ENCODE peak calls at places on chromosomes 3 and 15, in six cellular contexts. Y, D, C, P, B and Q are unnamed samples.

GRCh38 chr3:38834717-38835116 is 18.7 kb upstream of the SCN10A start:
- ATAC-seq in Y (no peak), D (no peak), C (no peak), P (no peak), B (no peak), Q (no peak)

GRCh38 chr3:114496021-114496434 is 202.2 kb downstream of the TIGIT start:
- ATAC-seq in Y (no peak), D (no peak), C (no peak), P (no peak), B (peak), Q (no peak)

GRCh38 chr15:57586661-57587404 is 4.9 kb upstream of the MYZAP start:
- ATAC-seq in Y (no peak), D (peak), C (peak), P (peak), B (no peak), Q (no peak)

GRCh38 chr3:183132409-183132808 is 30.1 kb downstream of the LAMP3 start:
- ATAC-seq in Y (peak), D (no peak), C (no peak), P (no peak), B (no peak), Q (no peak)

GRCh38 chr15:40343512-40343911 is 2.8 kb upstream of the CCDC9B start:
- ATAC-seq in Y (no peak), D (no peak), C (no peak), P (no peak), B (no peak), Q (peak)

GRCh38 chr15:55218068-55218467 is 21.3 kb upstream of the RSL24D1 start:
- ATAC-seq in Y (no peak), D (no peak), C (no peak), P (no peak), B (no peak), Q (no peak)

GRCh38 chr3:18087963-18088362 is 337.2 kb downstream of the SATB1 start:
- ATAC-seq in Y (no peak), D (peak), C (peak), P (no peak), B (no peak), Q (no peak)

GRCh38 chr15:69578792-69579587 is 126.4 kb downstream of the RPLP1 start:
- ATAC-seq in Y (peak), D (no peak), C (no peak), P (peak), B (no peak), Q (peak)

GRCh38 chr3:170432416-170432815 is 13.7 kb downstream of the CLDN11 start:
- ATAC-seq in Y (no peak), D (no peak), C (no peak), P (no peak), B (no peak), Q (no peak)

GRCh38 chr15:28153492-28154119 is 54.5 kb upstream of the OCA2 start:
- ATAC-seq in Y (no peak), D (no peak), C (no peak), P (no peak), B (peak), Q (no peak)

GRCh38 chr15:90701048-90701447 is 16.1 kb upstream of the BLM start:
- ATAC-seq in Y (peak), D (no peak), C (no peak), P (no peak), B (no peak), Q (no peak)

GRCh38 chr3:133962879-133963278 is 66.8 kb downstream of the SLCO2A1 start:
- ATAC-seq in Y (no peak), D (no peak), C (no peak), P (no peak), B (no peak), Q (peak)

GRCh38 chr3:35633332-35634124 is 5.8 kb upstream of the ARPP21 start:
- ATAC-seq in Y (no peak), D (no peak), C (peak), P (no peak), B (no peak), Q (no peak)

GRCh38 chr15:56105855-56106254 is 112.4 kb upstream of the NEDD4 start:
- ATAC-seq in Y (no peak), D (no peak), C (no peak), P (no peak), B (no peak), Q (no peak)

GRCh38 chr3:53630547-53630946 is 136.1 kb downstream of the CACNA1D start:
- ATAC-seq in Y (peak), D (no peak), C (no peak), P (no peak), B (no peak), Q (peak)

GRCh38 chr3:149646181-149646766 is 11.6 kb downstream of the WWTR1 start:
- ATAC-seq in Y (peak), D (no peak), C (no peak), P (no peak), B (no peak), Q (peak)

GRCh38 chr3:22684739-22685138 is 518.4 kb upstream of the UBE2E2 start:
- ATAC-seq in Y (no peak), D (no peak), C (no peak), P (no peak), B (no peak), Q (no peak)

GRCh38 chr3:125511420-125512094 is 8.4 kb downstream of the SNX4 start:
- ATAC-seq in Y (no peak), D (no peak), C (no peak), P (no peak), B (no peak), Q (no peak)

GRCh38 chr3:69444980-69445379 is 59.1 kb upstream of the FRMD4B start:
- ATAC-seq in Y (no peak), D (no peak), C (no peak), P (no peak), B (no peak), Q (no peak)

GRCh38 chr3:177905173-177905894 is 630.9 kb upstream of the KCNMB2 start:
- ATAC-seq in Y (peak), D (no peak), C (no peak), P (no peak), B (peak), Q (no peak)

GRCh38 chr15:61916104-61916503 is 144.1 kb downstream of the VPS13C start:
- ATAC-seq in Y (no peak), D (no peak), C (no peak), P (no peak), B (no peak), Q (no peak)

GRCh38 chr15:60648928-60649679 is 170.2 kb upstream of the ICE2 start:
- ATAC-seq in Y (peak), D (no peak), C (peak), P (peak), B (no peak), Q (no peak)

GRCh38 chr3:194688207-194688711 is 2.6 kb downstream of the FAM43A start:
- ATAC-seq in Y (peak), D (no peak), C (peak), P (peak), B (no peak), Q (peak)

GRCh38 chr15:72809329-72809728 is 25.8 kb upstream of the ADPGK start:
- ATAC-seq in Y (peak), D (peak), C (peak), P (peak), B (no peak), Q (no peak)

GRCh38 chr15:89117790-89118189 is 29.5 kb downstream of the ABHD2 start:
- ATAC-seq in Y (no peak), D (no peak), C (no peak), P (no peak), B (no peak), Q (no peak)